ENCODE peak calls at places on chromosomes 2 and 18, in seven cellular contexts. X is esophagus muscularis mucosa, Y is heart left ventricle, V is H54, T is GM12892, B is ovary, M is K562. H is an unnamed sample.

GRCh38 chr2:126995652-126996377 is 97.1 kb downstream of the TEX51 start:
- DNase-seq in X (peak; percentile 68), Y (no peak), V (no peak), T (no peak), B (no peak), M (no peak), H (no peak)

GRCh38 chr2:166127217-166128155 is at the start of gene SCN1A:
- DNase-seq in X (no peak), Y (no peak), V (no peak), T (no peak), B (no peak), M (peak; percentile 29), H (peak; percentile 9)

GRCh38 chr2:168392031-168392430 is 64.0 kb upstream of the CERS6 start:
- DNase-seq in X (no peak), Y (no peak), V (no peak), T (no peak), B (no peak), M (no peak), H (no peak)

GRCh38 chr18:12637901-12638633 is 19.8 kb downstream of the SPIRE1 start:
- DNase-seq in X (no peak), Y (no peak), V (peak; percentile 9), T (no peak), B (no peak), M (no peak), H (no peak)

GRCh38 chr18:61861372-61861771 is 31.4 kb downstream of the RNF152 start:
- DNase-seq in X (no peak), Y (no peak), V (no peak), T (no peak), B (no peak), M (no peak), H (no peak)

GRCh38 chr2:43417296-43417695 is 178.5 kb downstream of the THADA start:
- DNase-seq in X (no peak), Y (no peak), V (no peak), T (no peak), B (no peak), M (no peak), H (no peak)

GRCh38 chr2:241199897-241200821 is 11.7 kb downstream of the ANO7 start:
- DNase-seq in X (no peak), Y (no peak), V (no peak), T (no peak), B (no peak), M (peak; percentile 34), H (no peak)

GRCh38 chr2:226031078-226031937 is 631.8 kb downstream of the NYAP2 start:
- DNase-seq in X (no peak), Y (peak; percentile 53), V (peak; percentile 63), T (no peak), B (peak; percentile 54), M (no peak), H (no peak)

GRCh38 chr2:37232131-37232933 is 874 bp downstream of the NDUFAF7 start:
- DNase-seq in X (no peak), Y (no peak), V (peak; percentile 15), T (peak; percentile 27), B (peak; percentile 18), M (peak; percentile 15), H (peak; percentile 54)

GRCh38 chr2:235729182-235729929 is 235.5 kb downstream of the AGAP1 start:
- DNase-seq in X (no peak), Y (no peak), V (no peak), T (no peak), B (no peak), M (no peak), H (no peak)

GRCh38 chr18:79748321-79749157 is 49.2 kb upstream of the KCNG2 start:
- DNase-seq in X (no peak), Y (no peak), V (no peak), T (no peak), B (no peak), M (no peak), H (no peak)
- TF ChIP-seq POLR2A in X (no peak), Y (no peak), V (no peak), T (no peak), B (no peak), M (no peak), H (no peak)

GRCh38 chr2:66431840-66432511 is 2.9 kb upstream of the MEIS1 start:
- DNase-seq in X (no peak), Y (no peak), V (no peak), T (no peak), B (peak; percentile 44), M (no peak), H (no peak)

GRCh38 chr2:66433945-66434678 is 813 bp upstream of the MEIS1 start:
- DNase-seq in X (no peak), Y (peak; percentile 54), V (peak; percentile 23), T (no peak), B (peak; percentile 70), M (peak; percentile 42), H (peak; percentile 58)

GRCh38 chr2:66433695-66433944 is 1.3 kb upstream of the MEIS1 start:
- DNase-seq in X (no peak), Y (no peak), V (no peak), T (no peak), B (no peak), M (no peak), H (no peak)

GRCh38 chr2:66434679-66435548 is at the start of gene MEIS1:
- DNase-seq in X (peak; percentile 98), Y (peak; percentile 88), V (peak; percentile 83), T (no peak), B (peak; percentile 92), M (peak; percentile 74), H (peak; percentile 84)

GRCh38 chr2:66432801-66433694 is 1.9 kb upstream of the MEIS1 start:
- DNase-seq in X (no peak), Y (peak; percentile 90), V (peak; percentile 92), T (no peak), B (peak; percentile 91), M (peak; percentile 87), H (peak; percentile 57)
- TF ChIP-seq POLR2A in X (no peak), Y (no peak), V (no peak), T (no peak), B (peak; percentile 56), M (no peak), H (no peak)

GRCh38 chr2:71555798-71556454 is 102.6 kb downstream of the DYSF start:
- DNase-seq in X (no peak), Y (no peak), V (no peak), T (no peak), B (no peak), M (no peak), H (no peak)
- TF ChIP-seq POLR2A in X (no peak), Y (no peak), V (no peak), T (no peak), B (no peak), M (no peak), H (no peak)

GRCh38 chr2:237433920-237434319 is 20.0 kb upstream of the COL6A3 start:
- DNase-seq in X (no peak), Y (no peak), V (no peak), T (no peak), B (no peak), M (no peak), H (no peak)
- TF ChIP-seq POLR2A in X (no peak), Y (no peak), V (peak; percentile 15), T (no peak), B (no peak), M (no peak), H (no peak)

GRCh38 chr18:58694720-58695468 is 23.6 kb downstream of the MALT1 start:
- DNase-seq in X (no peak), Y (no peak), V (no peak), T (no peak), B (no peak), M (peak; percentile 22), H (peak; percentile 92)
- TF ChIP-seq POLR2A in X (no peak), Y (no peak), V (no peak), T (no peak), B (no peak), M (no peak), H (no peak)

DNA sequence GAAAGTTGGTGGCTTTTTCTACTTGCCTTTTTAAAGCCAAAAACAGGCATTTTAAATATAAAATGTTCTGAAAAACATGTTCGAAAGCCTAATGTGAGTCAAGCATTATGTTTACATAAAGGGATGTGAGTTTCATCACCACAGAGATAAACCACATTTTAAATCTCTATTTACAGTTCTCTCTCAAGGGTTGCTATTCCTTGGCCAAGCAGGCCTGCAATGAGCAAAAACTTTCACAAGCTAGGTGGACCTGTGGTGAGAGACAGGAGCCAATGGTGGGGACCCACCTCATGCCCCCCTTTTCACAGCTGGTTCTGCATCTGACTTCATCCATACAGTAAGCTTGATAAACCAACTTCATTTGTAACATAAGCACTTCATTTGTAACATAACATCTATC is 65.1 kb downstream of the CUL3 start:
- DNase-seq in X (no peak), Y (no peak), V (no peak), T (no peak), B (no peak), M (no peak), H (peak; percentile 11)
- TF ChIP-seq POLR2A in X (no peak), Y (no peak), V (no peak), T (no peak), B (no peak), M (no peak), H (no peak)

GRCh38 chr2:144332356-144333143 is 187.4 kb downstream of the ZEB2 start:
- DNase-seq in X (no peak), Y (peak; percentile 91), V (peak; percentile 76), T (peak; percentile 73), B (peak; percentile 91), M (peak; percentile 93), H (peak; percentile 95)
- TF ChIP-seq POLR2A in X (no peak), Y (no peak), V (no peak), T (peak; percentile 85), B (peak; percentile 51), M (peak; percentile 85), H (peak; percentile 68)

GRCh38 chr2:147843864-147844690 is 752 bp upstream of the ACVR2A start:
- DNase-seq in X (peak; percentile 97), Y (peak; percentile 94), V (peak; percentile 87), T (peak; percentile 82), B (peak; percentile 93), M (peak; percentile 89), H (peak; percentile 91)
- TF ChIP-seq POLR2A in X (no peak), Y (no peak), V (peak; percentile 64), T (peak; percentile 46), B (peak; percentile 45), M (peak; percentile 56), H (no peak)

DNA sequence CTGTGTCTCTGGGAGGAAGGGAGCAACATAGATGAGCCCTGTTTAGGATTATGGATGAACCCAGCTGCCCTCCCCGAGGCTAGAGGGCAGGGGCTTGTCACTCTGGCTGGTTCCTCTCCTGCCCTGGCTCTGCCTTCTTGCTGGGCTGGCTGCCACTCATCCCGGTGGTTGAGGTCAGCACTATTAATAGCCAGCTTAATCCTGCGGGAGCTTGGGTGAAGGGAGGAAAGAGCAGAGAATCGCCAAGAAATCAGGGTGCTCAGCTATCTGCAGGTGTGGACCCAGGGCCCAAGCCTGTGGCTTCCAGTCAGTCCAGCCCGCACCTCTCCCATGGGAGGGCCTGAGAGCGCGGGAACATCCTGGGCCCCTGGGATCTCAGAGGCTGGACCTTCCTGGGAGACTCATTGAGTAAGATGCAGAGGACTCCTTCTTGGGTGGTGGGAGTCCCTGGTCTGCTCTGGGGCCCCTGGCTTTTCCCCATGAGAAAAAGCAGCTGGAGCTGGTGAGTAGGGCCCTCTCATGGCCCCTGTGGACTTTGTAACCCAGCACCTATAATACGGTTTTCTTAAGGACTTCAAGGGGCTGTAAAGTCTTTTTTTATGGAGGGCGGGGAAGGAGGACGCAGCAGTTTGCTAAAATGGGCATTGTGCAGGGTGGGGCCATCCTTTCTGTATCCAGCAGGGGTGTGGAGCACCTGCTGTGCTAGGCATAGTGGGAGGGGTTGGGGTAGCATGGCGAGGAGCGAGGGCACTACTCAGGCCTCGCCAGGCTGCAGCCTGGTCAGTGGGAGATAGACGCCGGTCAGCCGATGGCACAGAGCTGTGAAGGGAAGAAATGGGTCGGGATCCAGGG is 27.4 kb upstream of the CNNM3 start:
- DNase-seq in X (no peak), Y (peak; percentile 73), V (no peak), T (no peak), B (no peak), M (no peak), H (no peak)
- TF ChIP-seq POLR2A in X (no peak), Y (peak; percentile 55), V (no peak), T (no peak), B (no peak), M (no peak), H (no peak)

H was measured in erythroblast.